ENCODE peak calls at places on chromosomes 11 and 22, in nine cellular contexts. S is GM04504; J is left cardiac atrium; B is A172; N is B cell; M is activated T-cell treated with anti-CD3 and anti-CD28 coated beads, Interleukin-2, amount 50 U/mL, for 4 hours; U is T-helper 2 cell; G is cerebellum; F is NCI-H1694 treated with DMSO at 0.1 percent for 48 hours. Z is an unnamed sample.

GRCh38 chr11:60971520-60971919 is at the start of gene CD6:
- DNase-seq in S (no peak), J (no peak), B (no peak), N (no peak), M (peak), U (peak), G (no peak), F (no peak), Z (no peak)

GRCh38 chr22:24142831-24143230 is 38.5 kb upstream of the SUSD2 start:
- DNase-seq in S (no peak), J (no peak), B (no peak), N (no peak), M (no peak), U (no peak), G (no peak), F (no peak), Z (no peak)

GRCh38 chr11:76236092-76237026 is 30.1 kb upstream of the WNT11 start:
- DNase-seq in S (peak), J (peak), B (peak), N (peak), M (no peak), U (peak), G (no peak), F (peak), Z (peak)

GRCh38 chr22:47994045-47994444 is 1231.6 kb downstream of the TBC1D22A start:
- DNase-seq in S (no peak), J (no peak), B (no peak), N (no peak), M (no peak), U (no peak), G (no peak), F (no peak), Z (no peak)

GRCh38 chr11:126310229-126310991 is 6.5 kb downstream of the DCPS start:
- DNase-seq in S (peak), J (peak), B (peak), N (no peak), M (peak), U (peak), G (peak), F (no peak), Z (peak)

GRCh38 chr22:17159504-17159951 is 451 bp upstream of the HDHD5 start:
- DNase-seq in S (no peak), J (peak), B (peak), N (no peak), M (peak), U (peak), G (peak), F (peak), Z (no peak)

GRCh38 chr11:18245396-18245795 is 3.1 kb downstream of the SAA2 start:
- DNase-seq in S (no peak), J (no peak), B (no peak), N (no peak), M (no peak), U (no peak), G (no peak), F (no peak), Z (no peak)

GRCh38 chr11:119806064-119806915 is 77.3 kb upstream of the NECTIN1 start:
- DNase-seq in S (no peak), J (no peak), B (no peak), N (no peak), M (no peak), U (no peak), G (peak), F (no peak), Z (no peak)

GRCh38 chr11:2416765-2417164 is 16.2 kb downstream of the TSSC4 start:
- DNase-seq in S (no peak), J (no peak), B (no peak), N (no peak), M (no peak), U (no peak), G (no peak), F (no peak), Z (no peak)